ENCODE peak calls at places on chromosomes 3 and 15, in ten cellular contexts. One of them, this sample, is unnamed.

GRCh38 chr3:29153811-29154210 is 127.1 kb upstream of the RBMS3 start:
- DNase-seq in MM.1S: no peak
- DNase-seq in lung: no peak
- DNase-seq in astrocyte of the spinal cord: no peak
- DNase-seq in SK-N-SH: no peak
- DNase-seq in fibroblast of lung: no peak
- DNase-seq in OCI-LY7: no peak
- DNase-seq in dorsolateral prefrontal cortex: no peak
- DNase-seq in endothelial cell of umbilical vein: no peak
- DNase-seq in prostate gland: no peak
- DNase-seq in this sample: no peak

GRCh38 chr3:141851411-141851810 is 25.0 kb upstream of the ATP1B3 start:
- DNase-seq in astrocyte of the spinal cord: no peak
- DNase-seq in prostate gland: no peak
- DNase-seq in dorsolateral prefrontal cortex: no peak
- DNase-seq in MM.1S: no peak
- DNase-seq in OCI-LY7: no peak
- DNase-seq in SK-N-SH: no peak
- DNase-seq in endothelial cell of umbilical vein: peak
- DNase-seq in fibroblast of lung: no peak
- DNase-seq in lung: no peak
- DNase-seq in this sample: no peak

GRCh38 chr3:41236198-41236597 is 36.9 kb downstream of the CTNNB1 start:
- DNase-seq in OCI-LY7: no peak
- DNase-seq in MM.1S: no peak
- DNase-seq in dorsolateral prefrontal cortex: no peak
- DNase-seq in astrocyte of the spinal cord: no peak
- DNase-seq in prostate gland: no peak
- DNase-seq in SK-N-SH: no peak
- DNase-seq in fibroblast of lung: no peak
- DNase-seq in lung: no peak
- DNase-seq in endothelial cell of umbilical vein: no peak
- DNase-seq in this sample: no peak

GRCh38 chr15:70892002-70892911 is at the start of the genes LRRC49 and THAP10:
- DNase-seq in SK-N-SH: peak
- DNase-seq in endothelial cell of umbilical vein: peak
- DNase-seq in lung: peak
- DNase-seq in astrocyte of the spinal cord: peak
- DNase-seq in fibroblast of lung: peak
- DNase-seq in MM.1S: peak
- DNase-seq in OCI-LY7: peak
- DNase-seq in prostate gland: peak
- DNase-seq in dorsolateral prefrontal cortex: peak
- DNase-seq in this sample: peak

GRCh38 chr15:55457401-55458022 is 49.2 kb downstream of the PIERCE2 start:
- DNase-seq in fibroblast of lung: no peak
- DNase-seq in prostate gland: no peak
- DNase-seq in SK-N-SH: no peak
- DNase-seq in dorsolateral prefrontal cortex: no peak
- DNase-seq in OCI-LY7: no peak
- DNase-seq in endothelial cell of umbilical vein: no peak
- DNase-seq in MM.1S: no peak
- DNase-seq in astrocyte of the spinal cord: no peak
- DNase-seq in lung: peak
- DNase-seq in this sample: no peak

GRCh38 chr3:138051946-138052802 is 42.2 kb downstream of the CLDN18 start:
- DNase-seq in SK-N-SH: peak
- DNase-seq in endothelial cell of umbilical vein: peak
- DNase-seq in prostate gland: no peak
- DNase-seq in OCI-LY7: peak
- DNase-seq in fibroblast of lung: peak
- DNase-seq in dorsolateral prefrontal cortex: no peak
- DNase-seq in MM.1S: peak
- DNase-seq in lung: peak
- DNase-seq in astrocyte of the spinal cord: peak
- DNase-seq in this sample: no peak

GRCh38 chr3:19348929-19349564 is 200.7 kb downstream of the KCNH8 start:
- DNase-seq in MM.1S: peak
- DNase-seq in fibroblast of lung: peak
- DNase-seq in OCI-LY7: peak
- DNase-seq in lung: no peak
- DNase-seq in astrocyte of the spinal cord: peak
- DNase-seq in SK-N-SH: peak
- DNase-seq in dorsolateral prefrontal cortex: no peak
- DNase-seq in endothelial cell of umbilical vein: no peak
- DNase-seq in prostate gland: no peak
- DNase-seq in this sample: no peak

GRCh38 chr3:126412841-126413692 is 18.4 kb downstream of the CFAP100 start:
- DNase-seq in endothelial cell of umbilical vein: no peak
- DNase-seq in fibroblast of lung: no peak
- DNase-seq in dorsolateral prefrontal cortex: no peak
- DNase-seq in astrocyte of the spinal cord: no peak
- DNase-seq in MM.1S: no peak
- DNase-seq in OCI-LY7: no peak
- DNase-seq in lung: no peak
- DNase-seq in prostate gland: no peak
- DNase-seq in SK-N-SH: peak
- DNase-seq in this sample: no peak

GRCh38 chr3:108327168-108327567 is 30.8 kb downstream of the HHLA2 start:
- DNase-seq in MM.1S: no peak
- DNase-seq in endothelial cell of umbilical vein: no peak
- DNase-seq in astrocyte of the spinal cord: no peak
- DNase-seq in SK-N-SH: no peak
- DNase-seq in lung: no peak
- DNase-seq in OCI-LY7: no peak
- DNase-seq in dorsolateral prefrontal cortex: no peak
- DNase-seq in prostate gland: no peak
- DNase-seq in fibroblast of lung: no peak
- DNase-seq in this sample: no peak

GRCh38 chr15:46312133-46312740 is 677.4 kb downstream of the SQOR start:
- DNase-seq in OCI-LY7: peak
- DNase-seq in fibroblast of lung: peak
- DNase-seq in lung: peak
- DNase-seq in dorsolateral prefrontal cortex: peak
- DNase-seq in SK-N-SH: peak
- DNase-seq in astrocyte of the spinal cord: peak
- DNase-seq in prostate gland: peak
- DNase-seq in endothelial cell of umbilical vein: peak
- DNase-seq in MM.1S: peak
- DNase-seq in this sample: no peak

GRCh38 chr15:99682455-99682854 is 50.8 kb downstream of the LYSMD4 start:
- DNase-seq in SK-N-SH: no peak
- DNase-seq in prostate gland: no peak
- DNase-seq in dorsolateral prefrontal cortex: no peak
- DNase-seq in fibroblast of lung: peak
- DNase-seq in MM.1S: no peak
- DNase-seq in OCI-LY7: peak
- DNase-seq in lung: no peak
- DNase-seq in endothelial cell of umbilical vein: peak
- DNase-seq in astrocyte of the spinal cord: peak
- DNase-seq in this sample: peak

GRCh38 chr15:64161688-64162477 is 939 bp downstream of the PPIB start:
- DNase-seq in prostate gland: no peak
- DNase-seq in dorsolateral prefrontal cortex: no peak
- DNase-seq in lung: no peak
- DNase-seq in fibroblast of lung: no peak
- DNase-seq in SK-N-SH: no peak
- DNase-seq in astrocyte of the spinal cord: no peak
- DNase-seq in endothelial cell of umbilical vein: peak
- DNase-seq in OCI-LY7: peak
- DNase-seq in MM.1S: peak
- DNase-seq in this sample: no peak

GRCh38 chr15:98804057-98804380 is 155.7 kb downstream of the IGF1R start:
- DNase-seq in fibroblast of lung: no peak
- DNase-seq in astrocyte of the spinal cord: no peak
- DNase-seq in dorsolateral prefrontal cortex: no peak
- DNase-seq in lung: no peak
- DNase-seq in OCI-LY7: no peak
- DNase-seq in MM.1S: no peak
- DNase-seq in prostate gland: no peak
- DNase-seq in endothelial cell of umbilical vein: no peak
- DNase-seq in SK-N-SH: no peak
- DNase-seq in this sample: no peak

GRCh38 chr3:172217877-172218276 is 178.5 kb downstream of the FNDC3B start:
- DNase-seq in astrocyte of the spinal cord: peak
- DNase-seq in prostate gland: no peak
- DNase-seq in fibroblast of lung: peak
- DNase-seq in dorsolateral prefrontal cortex: no peak
- DNase-seq in OCI-LY7: no peak
- DNase-seq in MM.1S: no peak
- DNase-seq in lung: no peak
- DNase-seq in endothelial cell of umbilical vein: peak
- DNase-seq in SK-N-SH: no peak
- DNase-seq in this sample: no peak

GRCh38 chr15:48493763-48494225 is 151.7 kb downstream of the FBN1 start:
- DNase-seq in SK-N-SH: no peak
- DNase-seq in prostate gland: no peak
- DNase-seq in fibroblast of lung: no peak
- DNase-seq in OCI-LY7: no peak
- DNase-seq in endothelial cell of umbilical vein: no peak
- DNase-seq in MM.1S: no peak
- DNase-seq in lung: no peak
- DNase-seq in astrocyte of the spinal cord: no peak
- DNase-seq in dorsolateral prefrontal cortex: no peak
- DNase-seq in this sample: no peak

GRCh38 chr3:131711114-131711786 is 208.5 kb upstream of the MRPL3 start:
- DNase-seq in SK-N-SH: no peak
- DNase-seq in lung: no peak
- DNase-seq in OCI-LY7: no peak
- DNase-seq in MM.1S: peak
- DNase-seq in astrocyte of the spinal cord: no peak
- DNase-seq in endothelial cell of umbilical vein: no peak
- DNase-seq in dorsolateral prefrontal cortex: no peak
- DNase-seq in fibroblast of lung: no peak
- DNase-seq in prostate gland: no peak
- DNase-seq in this sample: no peak

GRCh38 chr3:27632431-27633223 is 89.5 kb downstream of the EOMES start:
- DNase-seq in prostate gland: peak
- DNase-seq in endothelial cell of umbilical vein: peak
- DNase-seq in lung: peak
- DNase-seq in SK-N-SH: peak
- DNase-seq in fibroblast of lung: peak
- DNase-seq in OCI-LY7: no peak
- DNase-seq in MM.1S: peak
- DNase-seq in dorsolateral prefrontal cortex: peak
- DNase-seq in astrocyte of the spinal cord: peak
- DNase-seq in this sample: no peak
- H3K4me3 ChIP-seq in prostate gland: peak
- H3K4me3 ChIP-seq in endothelial cell of umbilical vein: peak
- H3K4me3 ChIP-seq in lung: peak
- H3K4me3 ChIP-seq in SK-N-SH: no peak
- H3K4me3 ChIP-seq in fibroblast of lung: peak
- H3K4me3 ChIP-seq in OCI-LY7: no peak
- H3K4me3 ChIP-seq in MM.1S: peak
- H3K4me3 ChIP-seq in dorsolateral prefrontal cortex: peak
- H3K4me3 ChIP-seq in astrocyte of the spinal cord: peak
- H3K4me3 ChIP-seq in this sample: peak

GRCh38 chr3:5787863-5788488 is 600.5 kb downstream of the EDEM1 start:
- DNase-seq in dorsolateral prefrontal cortex: peak
- DNase-seq in SK-N-SH: peak
- DNase-seq in prostate gland: no peak
- DNase-seq in OCI-LY7: no peak
- DNase-seq in astrocyte of the spinal cord: peak
- DNase-seq in MM.1S: no peak
- DNase-seq in lung: no peak
- DNase-seq in fibroblast of lung: no peak
- DNase-seq in endothelial cell of umbilical vein: no peak
- DNase-seq in this sample: no peak
- TF ChIP-seq CTCF in dorsolateral prefrontal cortex: peak
- TF ChIP-seq CTCF in SK-N-SH: peak
- TF ChIP-seq CTCF in prostate gland: no peak
- TF ChIP-seq CTCF in OCI-LY7: no peak
- TF ChIP-seq CTCF in astrocyte of the spinal cord: peak
- TF ChIP-seq CTCF in MM.1S: no peak
- TF ChIP-seq CTCF in lung: no peak
- TF ChIP-seq CTCF in fibroblast of lung: no peak
- TF ChIP-seq CTCF in endothelial cell of umbilical vein: no peak
- TF ChIP-seq CTCF in this sample: no peak

DNA sequence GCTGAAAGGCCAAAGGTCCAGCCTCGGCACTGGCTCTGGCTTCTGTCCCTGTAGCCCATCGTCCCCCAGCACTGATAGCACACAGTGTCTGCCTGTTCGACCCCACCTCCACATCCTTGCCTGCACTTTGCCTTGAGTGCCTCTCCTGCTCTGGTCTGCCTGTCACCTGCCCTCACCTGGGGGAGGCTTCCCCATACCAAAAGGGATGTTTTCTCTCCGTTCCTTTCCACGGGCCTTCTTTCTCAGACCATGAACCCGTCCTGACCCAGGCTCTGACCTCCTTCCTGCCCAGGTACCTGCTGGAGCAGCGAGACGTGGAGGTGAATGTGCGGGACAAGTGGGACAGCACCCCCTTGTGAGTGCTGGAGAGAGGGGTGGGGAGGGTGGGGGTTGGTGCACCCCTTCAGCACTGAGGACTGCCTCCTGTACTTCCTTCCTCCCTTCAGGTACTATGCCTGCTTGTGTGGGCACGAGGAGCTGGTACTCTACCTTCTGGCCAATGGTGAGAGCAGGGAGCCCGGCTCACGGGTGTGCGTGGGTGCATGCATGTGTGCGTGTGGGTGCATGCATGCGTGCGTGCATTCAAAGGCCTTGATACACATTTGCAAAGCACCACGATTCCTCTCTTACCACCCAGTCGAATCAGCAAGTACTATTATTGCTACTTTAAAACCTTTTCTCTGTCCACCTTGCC is 1.5 kb downstream of the ABTB1 start:
- DNase-seq in fibroblast of lung: no peak
- DNase-seq in prostate gland: no peak
- DNase-seq in SK-N-SH: no peak
- DNase-seq in lung: no peak
- DNase-seq in OCI-LY7: no peak
- DNase-seq in astrocyte of the spinal cord: no peak
- DNase-seq in dorsolateral prefrontal cortex: peak
- DNase-seq in MM.1S: no peak
- DNase-seq in endothelial cell of umbilical vein: no peak
- DNase-seq in this sample: no peak
- H3K4me3 ChIP-seq in fibroblast of lung: peak
- H3K4me3 ChIP-seq in prostate gland: peak
- H3K4me3 ChIP-seq in SK-N-SH: peak
- H3K4me3 ChIP-seq in lung: no peak
- H3K4me3 ChIP-seq in OCI-LY7: no peak
- H3K4me3 ChIP-seq in astrocyte of the spinal cord: no peak
- H3K4me3 ChIP-seq in dorsolateral prefrontal cortex: peak
- H3K4me3 ChIP-seq in MM.1S: no peak
- H3K4me3 ChIP-seq in endothelial cell of umbilical vein: no peak
- H3K4me3 ChIP-seq in this sample: peak

DNA sequence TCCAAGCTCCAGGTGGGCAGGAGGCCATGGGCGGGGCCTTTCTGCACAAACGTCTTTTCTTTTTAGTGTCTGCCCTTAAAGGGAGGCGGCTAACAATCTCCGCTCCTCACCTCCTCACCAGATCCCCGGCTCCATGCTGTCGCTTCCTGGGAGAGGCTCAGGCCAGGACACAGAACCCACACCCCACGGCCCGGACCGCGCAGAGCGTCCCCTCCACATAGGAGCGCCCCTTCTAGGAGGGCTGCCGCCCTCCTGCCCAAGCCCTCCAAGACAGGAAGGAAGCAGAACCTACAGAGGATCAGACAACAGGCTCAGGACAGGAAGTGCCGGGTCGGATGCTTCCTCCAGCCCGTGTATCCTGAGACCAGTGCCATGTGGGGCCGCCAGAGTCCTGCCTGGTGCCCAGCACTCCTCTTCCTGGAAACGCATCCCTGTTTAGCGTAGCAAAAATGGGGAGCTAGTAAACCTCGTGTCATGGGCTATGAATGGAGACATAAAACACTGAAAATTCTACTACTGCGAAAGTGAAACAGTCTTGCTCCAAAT is 83.2 kb upstream of the ATP10A start:
- DNase-seq in OCI-LY7: peak
- DNase-seq in MM.1S: no peak
- DNase-seq in endothelial cell of umbilical vein: no peak
- DNase-seq in prostate gland: no peak
- DNase-seq in lung: no peak
- DNase-seq in SK-N-SH: no peak
- DNase-seq in astrocyte of the spinal cord: no peak
- DNase-seq in dorsolateral prefrontal cortex: no peak
- DNase-seq in fibroblast of lung: no peak
- DNase-seq in this sample: no peak
- TF ChIP-seq CTCF in OCI-LY7: no peak
- TF ChIP-seq CTCF in MM.1S: no peak
- TF ChIP-seq CTCF in endothelial cell of umbilical vein: no peak
- TF ChIP-seq CTCF in prostate gland: no peak
- TF ChIP-seq CTCF in lung: no peak
- TF ChIP-seq CTCF in SK-N-SH: no peak
- TF ChIP-seq CTCF in astrocyte of the spinal cord: no peak
- TF ChIP-seq CTCF in dorsolateral prefrontal cortex: no peak
- TF ChIP-seq CTCF in fibroblast of lung: no peak
- TF ChIP-seq CTCF in this sample: no peak

This sample was measured in AG04449.